ENCODE peak calls at places on chromosome 9, in five cellular contexts. One of them, this sample, is unnamed.

GRCh38 chr9:38025166-38025565 is 43.9 kb downstream of the SHB start:
- DNase-seq in AG09309: no peak
- DNase-seq in tibial nerve: no peak
- DNase-seq in ovary: no peak
- DNase-seq in fibroblast of lung: no peak
- DNase-seq in this sample: no peak

GRCh38 chr9:108257387-108257786 is 598.4 kb downstream of the ACTL7B start:
- DNase-seq in AG09309: no peak
- DNase-seq in tibial nerve: no peak
- DNase-seq in ovary: no peak
- DNase-seq in fibroblast of lung: no peak
- DNase-seq in this sample: no peak

GRCh38 chr9:124810513-124811355 is 33.8 kb downstream of the OLFML2A start:
- DNase-seq in AG09309: no peak
- DNase-seq in tibial nerve: no peak
- DNase-seq in ovary: no peak
- DNase-seq in fibroblast of lung: peak
- DNase-seq in this sample: peak

GRCh38 chr9:37337301-37337905 is 85.1 kb upstream of the GRHPR start:
- DNase-seq in AG09309: no peak
- DNase-seq in tibial nerve: no peak
- DNase-seq in ovary: no peak
- DNase-seq in fibroblast of lung: no peak
- DNase-seq in this sample: no peak

GRCh38 chr9:21580636-21581353 is 98.7 kb upstream of the IFNE start:
- DNase-seq in AG09309: no peak
- DNase-seq in tibial nerve: no peak
- DNase-seq in ovary: no peak
- DNase-seq in fibroblast of lung: no peak
- DNase-seq in this sample: no peak

GRCh38 chr9:15220658-15221310 is 86.2 kb downstream of the TTC39B start:
- DNase-seq in AG09309: peak
- DNase-seq in tibial nerve: no peak
- DNase-seq in ovary: no peak
- DNase-seq in fibroblast of lung: peak
- DNase-seq in this sample: peak

GRCh38 chr9:136014928-136015633 is 53.9 kb upstream of the UBAC1 start:
- DNase-seq in AG09309: no peak
- DNase-seq in tibial nerve: no peak
- DNase-seq in ovary: no peak
- DNase-seq in fibroblast of lung: no peak
- DNase-seq in this sample: no peak

GRCh38 chr9:98743818-98744611 is 35.3 kb upstream of the GABBR2 start:
- DNase-seq in AG09309: no peak
- DNase-seq in tibial nerve: no peak
- DNase-seq in ovary: no peak
- DNase-seq in fibroblast of lung: no peak
- DNase-seq in this sample: no peak

GRCh38 chr9:77433675-77434445 is 214.3 kb downstream of the GNA14 start:
- DNase-seq in AG09309: no peak
- DNase-seq in tibial nerve: peak
- DNase-seq in ovary: peak
- DNase-seq in fibroblast of lung: peak
- DNase-seq in this sample: peak

GRCh38 chr9:93664549-93665120 is 88.3 kb downstream of the PHF2 start:
- DNase-seq in AG09309: no peak
- DNase-seq in tibial nerve: no peak
- DNase-seq in ovary: peak
- DNase-seq in fibroblast of lung: no peak
- DNase-seq in this sample: no peak

GRCh38 chr9:7363777-7364477 is 435.7 kb downstream of the DMAC1 start:
- DNase-seq in AG09309: no peak
- DNase-seq in tibial nerve: no peak
- DNase-seq in ovary: no peak
- DNase-seq in fibroblast of lung: no peak
- DNase-seq in this sample: no peak

GRCh38 chr9:136409557-136410455 is 608 bp downstream of the ENTR1 start:
- DNase-seq in AG09309: no peak
- DNase-seq in tibial nerve: no peak
- DNase-seq in ovary: no peak
- DNase-seq in fibroblast of lung: peak
- DNase-seq in this sample: peak

GRCh38 chr9:37037744-37038640 is 3.9 kb upstream of the PAX5 start:
- DNase-seq in AG09309: no peak
- DNase-seq in tibial nerve: no peak
- DNase-seq in ovary: no peak
- DNase-seq in fibroblast of lung: no peak
- DNase-seq in this sample: no peak

GRCh38 chr9:124238546-124239140 is 19.1 kb upstream of the NEK6 start:
- DNase-seq in AG09309: no peak
- DNase-seq in tibial nerve: no peak
- DNase-seq in ovary: peak
- DNase-seq in fibroblast of lung: no peak
- DNase-seq in this sample: no peak

GRCh38 chr9:70406446-70406862 is 8.0 kb downstream of the KLF9 start:
- DNase-seq in AG09309: no peak
- DNase-seq in tibial nerve: no peak
- DNase-seq in ovary: peak
- DNase-seq in fibroblast of lung: peak
- DNase-seq in this sample: peak

GRCh38 chr9:124040935-124041816 is 29.6 kb downstream of the LHX2 start:
- DNase-seq in AG09309: no peak
- DNase-seq in tibial nerve: no peak
- DNase-seq in ovary: peak
- DNase-seq in fibroblast of lung: no peak
- DNase-seq in this sample: no peak

GRCh38 chr9:136700309-136700708 is 12.1 kb upstream of the DIPK1B start:
- DNase-seq in AG09309: no peak
- DNase-seq in tibial nerve: no peak
- DNase-seq in ovary: no peak
- DNase-seq in fibroblast of lung: peak
- DNase-seq in this sample: peak

GRCh38 chr9:131034268-131034667 is 25.3 kb downstream of the LAMC3 start:
- DNase-seq in AG09309: no peak
- DNase-seq in tibial nerve: no peak
- DNase-seq in ovary: no peak
- DNase-seq in fibroblast of lung: no peak
- DNase-seq in this sample: no peak

GRCh38 chr9:86856259-86856658 is 91.0 kb downstream of the GAS1 start:
- DNase-seq in AG09309: no peak
- DNase-seq in tibial nerve: no peak
- DNase-seq in ovary: no peak
- DNase-seq in fibroblast of lung: peak
- DNase-seq in this sample: peak
- TF ChIP-seq CTCF in AG09309: no peak
- TF ChIP-seq CTCF in tibial nerve: no peak
- TF ChIP-seq CTCF in ovary: no peak
- TF ChIP-seq CTCF in fibroblast of lung: no peak
- TF ChIP-seq CTCF in this sample: peak

DNA sequence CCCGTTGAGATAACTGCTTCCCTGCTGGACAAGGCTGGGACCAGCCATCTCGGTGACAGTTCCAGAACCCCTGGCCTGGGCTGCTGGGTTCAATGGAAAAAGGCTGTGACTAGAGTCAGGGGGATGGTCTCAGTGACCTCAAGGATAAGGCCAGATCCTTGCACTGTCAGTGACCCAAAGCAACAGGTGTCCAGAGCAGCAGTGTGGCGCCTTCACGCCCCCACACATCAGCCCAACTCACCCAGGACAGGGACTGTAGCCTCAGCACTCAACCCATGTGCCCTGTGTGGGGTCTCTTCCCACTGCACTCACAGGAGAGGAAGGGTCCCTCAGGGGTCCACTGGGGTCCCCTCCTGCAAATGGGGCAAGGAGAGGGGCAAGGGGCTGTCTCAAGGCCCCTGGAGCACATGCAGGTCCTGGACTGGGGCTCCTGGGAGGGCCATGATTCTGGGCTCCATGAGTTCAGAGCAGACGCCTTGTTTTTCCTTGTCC is 698 bp upstream of the LCN2 start:
- DNase-seq in AG09309: no peak
- DNase-seq in tibial nerve: no peak
- DNase-seq in ovary: peak
- DNase-seq in fibroblast of lung: no peak
- DNase-seq in this sample: no peak
- H3K4me3 ChIP-seq in AG09309: no peak
- H3K4me3 ChIP-seq in tibial nerve: no peak
- H3K4me3 ChIP-seq in ovary: no peak
- H3K4me3 ChIP-seq in fibroblast of lung: no peak
- H3K4me3 ChIP-seq in this sample: no peak

DNA sequence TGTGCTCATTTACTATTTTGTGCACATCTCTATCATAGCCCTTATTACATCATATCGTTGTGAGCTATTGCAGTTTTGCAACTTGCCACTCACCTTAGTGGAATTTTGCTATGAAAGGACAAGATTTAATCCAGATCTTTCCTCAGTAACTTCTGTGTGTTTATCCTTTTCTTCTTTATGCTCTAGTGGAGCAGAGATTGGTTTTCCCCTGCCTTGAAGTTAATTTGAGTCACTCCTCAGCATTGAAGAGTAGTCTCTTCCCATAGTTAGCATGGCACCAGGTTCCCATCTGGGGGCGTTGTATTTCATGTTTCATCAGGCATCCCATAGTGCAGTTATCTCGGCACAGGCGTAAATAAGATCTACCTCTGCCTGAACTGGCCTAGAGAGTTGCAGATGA is 510.4 kb downstream of the PSAT1 start:
- DNase-seq in AG09309: no peak
- DNase-seq in tibial nerve: no peak
- DNase-seq in ovary: no peak
- DNase-seq in fibroblast of lung: no peak
- DNase-seq in this sample: no peak
- TF ChIP-seq CTCF in AG09309: no peak
- TF ChIP-seq CTCF in tibial nerve: no peak
- TF ChIP-seq CTCF in ovary: no peak
- TF ChIP-seq CTCF in fibroblast of lung: no peak
- TF ChIP-seq CTCF in this sample: no peak

GRCh38 chr9:122342323-122343050 is 28.3 kb upstream of the PTGS1 start:
- DNase-seq in AG09309: no peak
- DNase-seq in tibial nerve: no peak
- DNase-seq in ovary: no peak
- DNase-seq in fibroblast of lung: no peak
- DNase-seq in this sample: no peak
- H3K4me3 ChIP-seq in AG09309: no peak
- H3K4me3 ChIP-seq in tibial nerve: no peak
- H3K4me3 ChIP-seq in ovary: no peak
- H3K4me3 ChIP-seq in fibroblast of lung: no peak
- H3K4me3 ChIP-seq in this sample: no peak

GRCh38 chr9:129610473-129611301 is 10.2 kb downstream of the C9orf50 start:
- DNase-seq in AG09309: no peak
- DNase-seq in tibial nerve: peak
- DNase-seq in ovary: peak
- DNase-seq in fibroblast of lung: peak
- DNase-seq in this sample: no peak

GRCh38 chr9:129613520-129614175 is 7.3 kb downstream of the C9orf50 start:
- DNase-seq in AG09309: no peak
- DNase-seq in tibial nerve: no peak
- DNase-seq in ovary: no peak
- DNase-seq in fibroblast of lung: no peak
- DNase-seq in this sample: no peak

GRCh38 chr9:129611302-129611800 is 9.6 kb downstream of the C9orf50 start:
- DNase-seq in AG09309: no peak
- DNase-seq in tibial nerve: no peak
- DNase-seq in ovary: no peak
- DNase-seq in fibroblast of lung: no peak
- DNase-seq in this sample: no peak

GRCh38 chr9:129612815-129613519 is 7.9 kb downstream of the C9orf50 start:
- DNase-seq in AG09309: no peak
- DNase-seq in tibial nerve: no peak
- DNase-seq in ovary: no peak
- DNase-seq in fibroblast of lung: no peak
- DNase-seq in this sample: no peak

GRCh38 chr9:129612123-129612522 is 8.8 kb downstream of the C9orf50 start:
- DNase-seq in AG09309: no peak
- DNase-seq in tibial nerve: no peak
- DNase-seq in ovary: no peak
- DNase-seq in fibroblast of lung: no peak
- DNase-seq in this sample: no peak
- TF ChIP-seq CTCF in AG09309: no peak
- TF ChIP-seq CTCF in tibial nerve: no peak
- TF ChIP-seq CTCF in ovary: no peak
- TF ChIP-seq CTCF in fibroblast of lung: no peak
- TF ChIP-seq CTCF in this sample: no peak

GRCh38 chr9:120580591-120580896 is 577 bp upstream of the CDK5RAP2 start:
- DNase-seq in AG09309: no peak
- DNase-seq in tibial nerve: no peak
- DNase-seq in ovary: no peak
- DNase-seq in fibroblast of lung: no peak
- DNase-seq in this sample: no peak
- H3K4me3 ChIP-seq in AG09309: no peak
- H3K4me3 ChIP-seq in tibial nerve: peak
- H3K4me3 ChIP-seq in ovary: peak
- H3K4me3 ChIP-seq in fibroblast of lung: no peak
- H3K4me3 ChIP-seq in this sample: no peak

DNA sequence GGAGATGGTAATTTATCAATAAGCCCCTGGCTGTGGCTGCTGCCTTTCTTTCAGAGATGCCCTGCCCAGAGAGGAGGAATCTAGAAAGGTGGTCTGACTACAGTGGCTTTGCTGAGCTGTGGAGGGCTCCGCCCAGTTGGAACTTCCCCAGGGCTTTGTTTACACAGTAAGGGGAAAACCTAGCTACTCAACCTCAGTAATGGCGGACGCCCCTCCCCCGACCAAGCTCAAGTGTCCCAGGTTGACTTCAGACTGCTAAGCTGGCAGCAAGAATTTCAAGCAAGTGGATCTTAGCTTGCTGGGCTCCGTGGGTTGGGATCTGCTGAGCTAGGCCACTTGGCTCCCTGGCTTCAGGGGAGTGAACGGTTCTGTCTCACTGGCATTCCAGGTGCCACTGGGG is 865.4 kb upstream of the ACO1 start:
- DNase-seq in AG09309: no peak
- DNase-seq in tibial nerve: no peak
- DNase-seq in ovary: no peak
- DNase-seq in fibroblast of lung: no peak
- DNase-seq in this sample: no peak
- TF ChIP-seq CTCF in AG09309: no peak
- TF ChIP-seq CTCF in tibial nerve: no peak
- TF ChIP-seq CTCF in ovary: no peak
- TF ChIP-seq CTCF in fibroblast of lung: no peak
- TF ChIP-seq CTCF in this sample: no peak

GRCh38 chr9:114662081-114662989 is 4.7 kb upstream of the TEX53 start:
- DNase-seq in AG09309: no peak
- DNase-seq in tibial nerve: no peak
- DNase-seq in ovary: peak
- DNase-seq in fibroblast of lung: peak
- DNase-seq in this sample: peak
- H3K4me3 ChIP-seq in AG09309: no peak
- H3K4me3 ChIP-seq in tibial nerve: no peak
- H3K4me3 ChIP-seq in ovary: no peak
- H3K4me3 ChIP-seq in fibroblast of lung: no peak
- H3K4me3 ChIP-seq in this sample: no peak